ENCODE peak calls at places on chromosomes 4 and X, in eight cellular contexts. A is AG04450; B is thoracic aorta; I is cardiac muscle cell; Y is breast epithelium; C is ovary; X is stimulated activated CD4-positive, alpha-beta T cell treated with anti-CD3 and anti-CD28 coated beads, Interleukin-15, amount 100 ng/mL, for 24 hours; V is neural crest cell. O is an unnamed sample.

GRCh38 chr4:188697217-188697616 is 558.0 kb downstream of the TRIML1 start:
- DNase-seq in A (no peak), B (no peak), I (no peak), Y (no peak), C (no peak), X (no peak), V (no peak), O (no peak)

GRCh38 chr4:186765673-186766546 is 42.3 kb upstream of the FAT1 start:
- DNase-seq in A (no peak), B (no peak), I (no peak), Y (no peak), C (no peak), X (no peak), V (no peak), O (no peak)

GRCh38 chr4:127782275-127783025 is at the start of gene HSPA4L:
- DNase-seq in A (no peak), B (no peak), I (no peak), Y (peak), C (no peak), X (peak), V (no peak), O (peak)

GRCh38 chrX:118756111-118756510 is 28.7 kb downstream of the IL13RA1 start:
- DNase-seq in A (no peak), B (no peak), I (peak), Y (no peak), C (no peak), X (no peak), V (no peak), O (no peak)

GRCh38 chrX:13029341-13029740 is 15.1 kb downstream of the FAM9C start:
- DNase-seq in A (no peak), B (no peak), I (peak), Y (no peak), C (peak), X (no peak), V (no peak), O (no peak)

GRCh38 chr4:54661156-54661555 is 3.4 kb downstream of the KIT start:
- DNase-seq in A (no peak), B (no peak), I (peak), Y (no peak), C (no peak), X (no peak), V (no peak), O (no peak)

GRCh38 chr4:186840222-186840701 is 116.6 kb upstream of the FAT1 start:
- DNase-seq in A (peak), B (no peak), I (peak), Y (peak), C (peak), X (no peak), V (no peak), O (no peak)

GRCh38 chr4:39024311-39024865 is 7.8 kb downstream of the TMEM156 start:
- DNase-seq in A (no peak), B (no peak), I (no peak), Y (no peak), C (no peak), X (no peak), V (no peak), O (no peak)

GRCh38 chr4:63541828-63542227 is 867.4 kb downstream of the TECRL start:
- DNase-seq in A (no peak), B (no peak), I (no peak), Y (no peak), C (no peak), X (no peak), V (no peak), O (no peak)

GRCh38 chr4:13547563-13548041 is 3.3 kb upstream of the NKX3-2 start:
- DNase-seq in A (no peak), B (no peak), I (no peak), Y (no peak), C (no peak), X (no peak), V (no peak), O (no peak)

GRCh38 chr4:35252071-35252470 is 992.2 kb downstream of the ARAP2 start:
- DNase-seq in A (no peak), B (no peak), I (no peak), Y (no peak), C (no peak), X (no peak), V (no peak), O (no peak)

GRCh38 chr4:136319789-136320470 is 1212.4 kb downstream of the PCDH18 start:
- DNase-seq in A (no peak), B (no peak), I (no peak), Y (no peak), C (no peak), X (no peak), V (no peak), O (no peak)

GRCh38 chrX:153765138-153766079 is 1.4 kb downstream of the PLXNB3 start:
- DNase-seq in A (no peak), B (no peak), I (peak), Y (no peak), C (peak), X (no peak), V (peak), O (no peak)

GRCh38 chr4:128847074-128847724 is 37.7 kb downstream of the JADE1 start:
- DNase-seq in A (no peak), B (no peak), I (peak), Y (no peak), C (no peak), X (no peak), V (no peak), O (no peak)

GRCh38 chrX:103919336-103919682 is 43.1 kb upstream of the TMSB15B start:
- DNase-seq in A (no peak), B (no peak), I (peak), Y (no peak), C (no peak), X (no peak), V (no peak), O (no peak)

O was measured in esophagus muscularis mucosa.